ENCODE peak calls at places on chromosomes 12 and 14, in four cellular contexts. K is PC-3, Q is ascending aorta, G is GM23338. L is an unnamed sample.

GRCh38 chr14:100962494-100962893 is 59.0 kb upstream of the RTL1 start:
- DNase-seq in Q (no peak), G (no peak), K (no peak), L (no peak)

GRCh38 chr12:2959194-2959507 is at the start of gene TEAD4:
- DNase-seq in Q (no peak), G (peak; percentile 97), K (peak; percentile 76), L (peak; percentile 89)

GRCh38 chr12:72074065-72074464 is 135.4 kb downstream of the TPH2 start:
- DNase-seq in K (no peak), Q (no peak), G (no peak), L (no peak)

GRCh38 chr14:102075155-102075554 is 11.7 kb downstream of the HSP90AA1 start:
- DNase-seq in K (no peak), Q (no peak), G (no peak), L (no peak)

GRCh38 chr14:104865631-104866441 is 768 bp downstream of the CEP170B start:
- DNase-seq in G (peak; percentile 86), K (peak; percentile 61), Q (peak; percentile 18), L (peak; percentile 69)

GRCh38 chr12:98733667-98734350 is 88.7 kb downstream of the APAF1 start:
- DNase-seq in Q (no peak), G (no peak), K (peak; percentile 26), L (no peak)

GRCh38 chr14:102775855-102776760 is 1.1 kb upstream of the TRAF3 start:
- DNase-seq in G (peak; percentile 40), Q (no peak), K (peak; percentile 61), L (no peak)

GRCh38 chr14:24952851-24953666 is 96.9 kb downstream of the STXBP6 start:
- DNase-seq in Q (no peak), G (peak; percentile 78), K (peak; percentile 4), L (no peak)

GRCh38 chr14:34710744-34711143 is 3.6 kb downstream of the CFL2 start:
- DNase-seq in Q (no peak), K (no peak), G (no peak), L (no peak)

GRCh38 chr14:105065280-105066228 is at the start of gene GPR132:
- DNase-seq in Q (peak; percentile 61), G (no peak), K (peak; percentile 58), L (no peak)

GRCh38 chr14:51844482-51844881 is 15.9 kb upstream of the GNG2 start:
- DNase-seq in Q (no peak), G (no peak), K (no peak), L (no peak)

GRCh38 chr14:75013290-75013689 is 10.6 kb downstream of the EIF2B2 start:
- DNase-seq in K (no peak), G (no peak), Q (no peak), L (no peak)

GRCh38 chr12:43976027-43976426 is 140.1 kb downstream of the TMEM117 start:
- DNase-seq in Q (no peak), K (no peak), G (no peak), L (peak; percentile 5)

GRCh38 chr12:109120557-109120956 is 4.2 kb downstream of the ACACB start:
- DNase-seq in K (no peak), Q (no peak), G (no peak), L (no peak)

GRCh38 chr12:19892186-19892585 is 452.9 kb downstream of the AEBP2 start:
- DNase-seq in G (no peak), K (no peak), Q (no peak), L (no peak)

GRCh38 chr12:105920161-105920684 is 218.5 kb downstream of the NUAK1 start:
- DNase-seq in K (no peak), Q (no peak), G (no peak), L (peak; percentile 36)

GRCh38 chr12:92621312-92621711 is 81.5 kb upstream of the PLEKHG7 start:
- DNase-seq in K (no peak), G (no peak), Q (no peak), L (no peak)

GRCh38 chr14:68911594-68912227 is 67.4 kb downstream of the ACTN1 start:
- DNase-seq in Q (no peak), G (peak; percentile 97), K (peak; percentile 91), L (peak; percentile 88)

GRCh38 chr12:6871052-6871957 is 1.8 kb downstream of the SPSB2 start:
- DNase-seq in G (peak; percentile 36), K (peak; percentile 69), Q (no peak), L (peak; percentile 62)

GRCh38 chr12:6872073-6873048 is 742 bp downstream of the SPSB2 start:
- DNase-seq in Q (no peak), K (peak; percentile 82), G (peak; percentile 90), L (peak; percentile 72)

GRCh38 chr12:6868211-6869048 is 1.1 kb downstream of the TPI1 start:
- DNase-seq in Q (no peak), K (no peak), G (no peak), L (no peak)

GRCh38 chr12:6869049-6870021 is 2.0 kb downstream of the TPI1 start:
- DNase-seq in K (peak; percentile 83), Q (no peak), G (peak; percentile 96), L (peak; percentile 61)

DNA sequence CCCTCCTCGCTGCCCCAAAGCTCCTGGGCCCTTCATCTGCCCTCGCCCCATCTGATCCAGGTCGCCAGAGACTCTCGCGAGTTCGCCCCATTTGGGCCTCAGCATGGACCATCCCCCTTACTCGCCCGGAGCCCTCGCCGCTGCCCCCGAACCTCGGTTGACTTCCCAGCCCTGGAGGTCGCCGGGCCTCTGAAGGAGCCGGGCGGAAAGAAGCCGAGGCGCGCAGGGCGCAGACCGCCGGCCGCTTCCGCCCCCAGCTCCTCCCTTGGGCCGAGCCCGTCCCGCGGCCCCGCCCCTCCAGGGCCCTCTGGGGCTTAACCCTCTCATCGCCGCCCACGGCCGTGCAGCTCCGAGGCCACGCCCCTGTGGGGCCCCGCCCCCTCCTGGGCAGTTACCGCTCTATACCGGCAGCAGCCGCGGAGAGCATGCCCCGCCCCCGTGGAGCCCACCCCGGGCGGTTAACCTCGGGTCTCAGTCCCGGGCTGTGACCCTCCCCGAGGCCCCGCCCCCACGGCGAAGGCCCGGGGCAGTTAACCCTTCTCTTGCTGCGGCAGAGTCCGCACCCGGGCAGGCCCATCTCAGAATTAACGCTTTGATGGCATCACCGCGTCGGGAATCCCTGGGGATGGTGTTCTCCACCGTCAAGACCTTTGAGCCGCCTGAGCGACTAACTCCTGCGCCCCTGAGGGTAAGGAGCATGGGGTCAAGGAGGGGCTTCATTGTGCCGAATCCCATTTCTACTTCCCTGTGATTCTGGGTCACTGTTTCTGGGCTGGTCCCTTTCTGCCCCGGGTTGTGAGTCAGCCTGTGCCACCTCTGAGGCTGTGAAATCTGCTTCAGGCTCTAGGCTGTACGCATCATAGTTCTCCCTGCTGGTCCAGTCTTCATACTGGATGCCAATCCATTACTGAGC is at the start of gene SPSB2:
- DNase-seq in G (peak; percentile 100), Q (peak; percentile 85), K (peak; percentile 94), L (peak; percentile 92)
- TF ChIP-seq CTCF in G (no peak), Q (no peak), K (no peak), L (no peak)

DNA sequence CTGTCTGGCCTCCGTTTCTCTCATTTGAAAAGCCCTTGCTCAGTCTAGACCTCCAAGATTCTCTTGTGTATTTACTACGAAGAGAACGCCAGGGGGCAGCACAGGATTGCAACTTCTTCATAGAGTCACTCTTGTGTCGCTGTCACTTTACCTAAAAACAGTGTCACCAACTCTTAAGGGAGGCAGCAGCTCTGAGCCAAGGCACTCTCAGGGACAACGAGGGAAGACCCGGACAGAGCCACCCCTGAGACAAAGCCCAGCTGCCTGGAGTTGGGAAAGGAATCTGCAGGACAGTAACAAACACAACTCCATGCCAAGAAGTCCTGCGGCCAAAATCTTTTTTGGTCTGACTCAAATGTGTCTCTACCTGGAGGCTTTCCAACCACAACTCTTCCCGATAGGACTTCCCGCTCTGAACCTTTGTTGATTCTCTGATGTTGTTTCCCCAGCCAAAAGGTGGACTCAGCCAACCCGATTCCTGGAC is 9.6 kb upstream of the RPAP3 start:
- DNase-seq in G (peak; percentile 94), K (peak; percentile 91), Q (no peak), L (peak; percentile 55)
- H3K27ac ChIP-seq in G (no peak overlapping the region), K (no peak overlapping the region), Q (peak overlapping the region; percentile 88), L (peak overlapping the region; percentile 8)

GRCh38 chr14:106455026-106455425 is 928.6 kb downstream of the TMEM121 start:
- DNase-seq in K (no peak), G (no peak), Q (no peak), L (no peak)

GRCh38 chr14:106460916-106461315 is 934.5 kb downstream of the TMEM121 start:
- DNase-seq in Q (no peak), K (no peak), G (no peak), L (no peak)

DNA sequence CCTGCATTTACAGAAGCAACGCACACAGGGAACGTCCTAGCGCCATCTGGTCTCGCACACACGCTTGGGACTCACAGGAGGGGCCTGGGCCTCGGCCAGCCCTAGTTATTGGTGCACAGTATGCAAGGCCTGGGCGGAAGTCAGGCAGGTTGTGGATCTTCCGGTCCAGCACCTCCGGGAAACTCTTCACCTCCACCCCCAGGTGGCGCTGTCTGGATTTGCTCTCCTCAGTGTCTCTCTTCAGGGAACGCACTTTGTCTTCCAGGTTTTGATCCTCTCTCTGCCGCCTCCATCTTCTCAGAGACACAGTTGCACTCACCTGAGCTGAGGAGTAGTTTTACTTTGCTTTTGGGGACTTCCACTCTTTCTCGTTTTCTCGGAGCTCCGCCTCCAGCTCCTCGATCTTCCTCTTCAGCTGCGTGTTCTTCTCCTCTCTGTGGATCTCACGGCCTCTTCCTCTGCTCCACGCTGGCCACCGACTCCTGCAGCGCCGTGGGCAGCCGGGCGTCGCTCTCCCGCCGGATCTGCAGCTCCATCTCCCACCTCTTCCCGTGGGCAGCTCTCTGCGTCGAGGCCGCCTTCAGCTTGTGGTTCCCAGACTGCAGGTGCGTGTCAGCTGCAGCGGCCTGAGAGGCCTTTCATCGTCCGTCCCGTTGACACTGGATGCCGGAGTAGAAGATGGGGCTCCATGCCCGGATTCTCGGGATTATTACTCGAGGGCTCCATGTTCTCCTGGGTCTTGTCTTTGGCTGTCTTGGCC is 933.8 kb downstream of the TMEM121 start:
- DNase-seq in G (peak; percentile 4), K (no peak), Q (no peak), L (peak; percentile 3)
- TF ChIP-seq CTCF in G (peak; percentile 4), K (no peak), Q (no peak), L (peak; percentile 17)

GRCh38 chr14:57962293-57962996 is 96.6 kb upstream of the SLC35F4 start:
- DNase-seq in G (peak; percentile 95), Q (no peak), K (no peak), L (no peak)
- H3K27ac ChIP-seq in G (no peak overlapping the region), Q (peak overlapping the region; percentile 75), K (no peak overlapping the region), L (no peak overlapping the region)

DNA sequence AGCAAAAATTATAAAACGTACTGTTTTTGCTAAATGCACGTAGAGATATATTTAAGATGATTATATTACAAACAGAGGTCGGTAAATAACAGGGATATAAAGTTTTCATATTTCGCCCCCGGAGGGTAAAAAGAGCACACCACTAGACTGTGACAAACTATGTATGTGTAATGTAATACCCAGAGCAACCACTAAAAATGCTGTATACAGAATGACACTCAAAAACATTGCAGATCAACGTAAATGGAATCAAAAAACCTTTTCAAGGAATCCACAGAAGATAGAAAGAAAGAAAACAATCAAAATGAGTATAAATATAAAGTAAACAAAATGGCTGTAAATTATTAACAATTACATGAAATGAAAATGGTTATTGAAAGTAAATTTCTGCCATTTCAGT is 37.6 kb upstream of the PRB4 start:
- DNase-seq in Q (no peak), K (peak; percentile 31), G (peak; percentile 33), L (no peak)
- TF ChIP-seq CTCF in Q (no peak), K (peak; percentile 48), G (no peak), L (no peak)

DNA sequence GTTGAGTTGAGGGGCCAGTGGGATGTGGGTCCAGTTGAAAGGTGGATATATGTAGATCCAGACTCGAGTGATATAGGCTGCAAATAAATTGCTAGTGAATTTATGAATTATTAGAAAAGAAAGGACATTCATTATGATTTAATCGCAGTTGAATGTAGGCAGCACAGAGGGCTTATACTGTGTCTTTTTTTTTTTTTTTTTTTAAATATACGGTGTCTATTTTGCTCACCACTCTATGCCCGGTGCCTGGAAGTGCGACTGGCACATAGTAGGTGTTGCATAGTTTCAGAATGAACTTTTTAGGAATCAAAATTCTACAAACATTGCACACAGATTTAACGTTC is 773 bp upstream of the ETFBKMT start:
- DNase-seq in Q (no peak), G (no peak), K (no peak), L (no peak)
- H3K27ac ChIP-seq in Q (peak overlapping the region; percentile 87), G (peak overlapping the region; percentile 88), K (peak overlapping the region; percentile 72), L (peak overlapping the region; percentile 91)